ENCODE peak calls at places on chromosome 21, in five cellular contexts. H is activated T-cell treated with anti-CD3 and anti-CD28 coated beads for 1 hour, B is mammary epithelial cell, S is pancreas, F is ELF-1. T is an unnamed sample.

GRCh38 chr21:24223625-24224024 is 1383.7 kb downstream of the MRPL39 start:
- DNase-seq in H (no peak), B (no peak), S (no peak), F (no peak), T (no peak)

GRCh38 chr21:25977068-25977611 is 193.4 kb downstream of the APP start:
- DNase-seq in H (no peak), B (no peak), S (no peak), F (no peak), T (no peak)

GRCh38 chr21:32411366-32412161 is 942 bp upstream of the EVA1C start:
- DNase-seq in H (peak), B (peak), S (peak), F (peak), T (no peak)

GRCh38 chr21:35050348-35051286 is 1.5 kb upstream of the RUNX1 start:
- DNase-seq in H (no peak), B (peak), S (no peak), F (no peak), T (no peak)

GRCh38 chr21:44920694-44921604 is at the start of gene ITGB2:
- DNase-seq in H (no peak), B (no peak), S (no peak), F (no peak), T (no peak)

GRCh38 chr21:31586118-31586517 is 73.4 kb upstream of the SOD1 start:
- DNase-seq in H (no peak), B (no peak), S (no peak), F (no peak), T (no peak)

GRCh38 chr21:17050646-17051045 is 462.2 kb upstream of the CXADR start:
- DNase-seq in H (no peak), B (no peak), S (no peak), F (no peak), T (no peak)

GRCh38 chr21:38355353-38355752 is 98.6 kb downstream of the KCNJ15 start:
- DNase-seq in H (no peak), B (no peak), S (no peak), F (no peak), T (no peak)

GRCh38 chr21:43992121-43992520 is 20.0 kb upstream of the TRAPPC10 start:
- DNase-seq in H (no peak), B (no peak), S (no peak), F (no peak), T (no peak)

GRCh38 chr21:44263768-44264167 is 2.1 kb upstream of the DNMT3L start:
- DNase-seq in H (no peak), B (no peak), S (no peak), F (no peak), T (no peak)

GRCh38 chr21:46080171-46081021 is 17.5 kb upstream of the COL6A2 start:
- DNase-seq in H (no peak), B (no peak), S (no peak), F (no peak), T (no peak)

GRCh38 chr21:26070822-26071425 is 99.6 kb downstream of the APP start:
- DNase-seq in H (peak), B (no peak), S (no peak), F (peak), T (no peak)

GRCh38 chr21:38352536-38353219 is 95.9 kb downstream of the KCNJ15 start:
- DNase-seq in H (peak), B (peak), S (peak), F (peak), T (no peak)

GRCh38 chr21:33230518-33231324 is 983 bp downstream of the IFNAR2 start:
- DNase-seq in H (no peak), B (peak), S (peak), F (peak), T (no peak)

GRCh38 chr21:37618081-37618480 is 251.5 kb downstream of the DYRK1A start:
- DNase-seq in H (no peak), B (no peak), S (no peak), F (no peak), T (no peak)

GRCh38 chr21:30340714-30341573 is 3.5 kb upstream of the KRTAP27-1 start:
- DNase-seq in H (peak), B (peak), S (no peak), F (peak), T (no peak)

GRCh38 chr21:39451332-39452206 is at the start of gene SH3BGR:
- DNase-seq in H (no peak), B (peak), S (peak), F (peak), T (no peak)

GRCh38 chr21:23155281-23155680 is 2157.1 kb downstream of the NCAM2 start:
- DNase-seq in H (no peak), B (no peak), S (no peak), F (no peak), T (no peak)

GRCh38 chr21:34623519-34623918 is 8.6 kb upstream of the RCAN1 start:
- DNase-seq in H (no peak), B (no peak), S (no peak), F (no peak), T (no peak)

GRCh38 chr21:8991088-8991907 is 1530.1 kb upstream of the TPTE start:
- DNase-seq in H (no peak), B (no peak), S (no peak), F (no peak), T (no peak)

GRCh38 chr21:40967771-40968170 is 120.8 kb upstream of the DSCAM start:
- DNase-seq in H (no peak), B (no peak), S (no peak), F (peak), T (no peak)

GRCh38 chr21:41926068-41926806 is 27.6 kb downstream of the C2CD2 start:
- DNase-seq in H (no peak), B (peak), S (peak), F (peak), T (peak)

GRCh38 chr21:44462090-44462833 is 7.0 kb downstream of the LRRC3 start:
- DNase-seq in H (no peak), B (no peak), S (no peak), F (no peak), T (no peak)

GRCh38 chr21:42385619-42386018 is 10.2 kb downstream of the TMPRSS3 start:
- DNase-seq in H (no peak), B (no peak), S (no peak), F (no peak), T (no peak)

GRCh38 chr21:37424987-37425386 is 58.4 kb downstream of the DYRK1A start:
- DNase-seq in H (no peak), B (no peak), S (no peak), F (no peak), T (no peak)

GRCh38 chr21:30880914-30881313 is 466 bp downstream of the KRTAP11-1 start:
- DNase-seq in H (no peak), B (no peak), S (no peak), F (no peak), T (no peak)

GRCh38 chr21:29656504-29657227 is 283.1 kb downstream of the GRIK1 start:
- DNase-seq in H (no peak), B (peak), S (no peak), F (no peak), T (no peak)

GRCh38 chr21:33309778-33310177 is 15.0 kb upstream of the IFNAR1 start:
- DNase-seq in H (no peak), B (no peak), S (no peak), F (no peak), T (no peak)

GRCh38 chr21:16522512-16522911 is 792.7 kb downstream of the USP25 start:
- DNase-seq in H (no peak), B (no peak), S (no peak), F (no peak), T (no peak)

GRCh38 chr21:42063206-42063577 is 7.9 kb upstream of the UMODL1 start:
- DNase-seq in H (peak), B (no peak), S (peak), F (no peak), T (peak)

GRCh38 chr21:15868940-15869339 is 139.2 kb downstream of the USP25 start:
- DNase-seq in H (no peak), B (no peak), S (no peak), F (no peak), T (no peak)

GRCh38 chr21:46265736-46266525 is 19.5 kb downstream of the MCM3AP start:
- DNase-seq in H (no peak), B (no peak), S (no peak), F (no peak), T (no peak)